ENCODE peak calls at places on chromosomes 1 and 21, in ten cellular contexts. J is vagina, T is epithelial cell of esophagus, S is HCT116, V is HFFc6, Y is AG09309, L is GM23338, X is fibroblast of lung, B is nephron progenitor cell, R is left lung. D is an unnamed sample.

GRCh38 chr1:2593251-2593878 is 6.8 kb downstream of the PRXL2B start:
- DNase-seq in L (no peak), X (no peak), S (no peak), R (peak; percentile 66), V (no peak), J (no peak), B (no peak), Y (no peak), T (no peak), D (no peak)

GRCh38 chr21:43911015-43911934 is 46.3 kb downstream of the AGPAT3 start:
- DNase-seq in X (peak; percentile 40), V (no peak), B (no peak), T (no peak), L (no peak), R (no peak), J (no peak), Y (no peak), S (no peak), D (no peak)

GRCh38 chr1:233543338-233544255 is 70.3 kb upstream of the KCNK1 start:
- DNase-seq in B (no peak), R (no peak), V (peak; percentile 67), S (peak; percentile 91), X (peak; percentile 39), T (peak; percentile 100), J (no peak), Y (peak; percentile 70), L (no peak), D (no peak)

GRCh38 chr1:112868191-112868590 is 87.8 kb downstream of the SLC16A1 start:
- DNase-seq in R (no peak), L (no peak), J (no peak), S (no peak), B (no peak), V (no peak), X (no peak), Y (no peak), T (no peak), D (no peak)

GRCh38 chr1:3349161-3349967 is 105.1 kb upstream of the ARHGEF16 start:
- DNase-seq in Y (no peak), S (no peak), T (no peak), J (no peak), B (peak; percentile 60), L (no peak), X (no peak), V (no peak), R (no peak), D (no peak)

GRCh38 chr1:113940365-113941244 is 11.5 kb downstream of the HIPK1 start:
- DNase-seq in X (no peak), L (no peak), B (no peak), V (no peak), Y (no peak), J (no peak), S (no peak), R (no peak), T (no peak), D (no peak)

GRCh38 chr1:227883641-227884301 is 64.0 kb downstream of the WNT9A start:
- DNase-seq in X (no peak), R (peak; percentile 53), S (no peak), T (no peak), B (no peak), J (peak; percentile 93), V (no peak), L (no peak), Y (no peak), D (no peak)

GRCh38 chr1:226132731-226133503 is 53.6 kb downstream of the ACBD3 start:
- DNase-seq in V (no peak), Y (no peak), B (no peak), L (no peak), T (peak; percentile 80), R (no peak), S (no peak), X (no peak), J (no peak), D (no peak)

GRCh38 chr1:8595919-8596318 is 221.5 kb downstream of the RERE start:
- DNase-seq in T (no peak), V (peak; percentile 11), Y (no peak), S (no peak), L (no peak), B (no peak), J (no peak), X (peak; percentile 58), R (no peak), D (no peak)

GRCh38 chr1:59433440-59433813 is 136.5 kb downstream of the FGGY start:
- DNase-seq in X (no peak), L (no peak), T (no peak), S (no peak), V (no peak), R (no peak), Y (no peak), J (no peak), B (no peak), D (no peak)

GRCh38 chr1:20405893-20406604 is 80.0 kb downstream of the CAMK2N1 start:
- DNase-seq in Y (peak; percentile 25), R (no peak), J (no peak), S (no peak), L (peak; percentile 21), B (no peak), T (peak; percentile 4), V (no peak), X (peak; percentile 58), D (peak; percentile 55)

GRCh38 chr1:247935781-247936180 is 11.1 kb downstream of the OR2AJ1 start:
- DNase-seq in V (no peak), B (no peak), X (no peak), J (no peak), T (no peak), R (no peak), S (no peak), L (no peak), Y (no peak), D (no peak)

GRCh38 chr1:247933989-247934388 is 9.3 kb downstream of the OR2AJ1 start:
- DNase-seq in X (no peak), L (no peak), J (no peak), S (no peak), Y (no peak), R (no peak), B (no peak), V (no peak), T (no peak), D (no peak)

GRCh38 chr1:247936415-247936814 is 11.7 kb downstream of the OR2AJ1 start:
- DNase-seq in B (no peak), S (no peak), X (no peak), R (no peak), L (no peak), T (no peak), V (no peak), Y (no peak), J (no peak), D (no peak)
- TF ChIP-seq CTCF in B (no peak), S (no peak), X (no peak), R (no peak), L (no peak), T (no peak), V (no peak), Y (no peak), J (no peak), D (no peak)

GRCh38 chr21:45818276-45818903 is 163.2 kb upstream of the COL6A1 start:
- DNase-seq in B (no peak), S (no peak), X (peak; percentile 75), Y (peak; percentile 58), T (peak; percentile 59), J (no peak), R (no peak), V (peak; percentile 79), L (no peak), D (no peak)
- TF ChIP-seq CTCF in B (no peak), S (no peak), X (no peak), Y (no peak), T (no peak), J (no peak), R (no peak), V (no peak), L (no peak), D (no peak)

GRCh38 chr1:214281902-214282695 is 1.1 kb downstream of the SMYD2 start:
- DNase-seq in R (no peak), Y (no peak), V (peak; percentile 65), B (peak; percentile 18), J (no peak), X (peak; percentile 67), T (peak; percentile 79), L (no peak), S (peak; percentile 34), D (no peak)

GRCh38 chr1:214282696-214283225 is 1.8 kb downstream of the SMYD2 start:
- DNase-seq in R (no peak), L (no peak), V (no peak), B (no peak), S (no peak), X (no peak), Y (no peak), T (no peak), J (no peak), D (no peak)

GRCh38 chr1:214281030-214281901 is at the start of gene SMYD2:
- DNase-seq in V (peak; percentile 34), R (peak; percentile 90), L (peak; percentile 83), J (no peak), T (peak; percentile 94), Y (no peak), B (peak; percentile 78), X (peak; percentile 47), S (peak; percentile 36), D (peak; percentile 84)

GRCh38 chr1:214277704-214278635 is 3.0 kb upstream of the SMYD2 start:
- DNase-seq in X (no peak), B (no peak), L (no peak), V (no peak), J (no peak), R (no peak), T (no peak), S (no peak), Y (no peak), D (no peak)

DNA sequence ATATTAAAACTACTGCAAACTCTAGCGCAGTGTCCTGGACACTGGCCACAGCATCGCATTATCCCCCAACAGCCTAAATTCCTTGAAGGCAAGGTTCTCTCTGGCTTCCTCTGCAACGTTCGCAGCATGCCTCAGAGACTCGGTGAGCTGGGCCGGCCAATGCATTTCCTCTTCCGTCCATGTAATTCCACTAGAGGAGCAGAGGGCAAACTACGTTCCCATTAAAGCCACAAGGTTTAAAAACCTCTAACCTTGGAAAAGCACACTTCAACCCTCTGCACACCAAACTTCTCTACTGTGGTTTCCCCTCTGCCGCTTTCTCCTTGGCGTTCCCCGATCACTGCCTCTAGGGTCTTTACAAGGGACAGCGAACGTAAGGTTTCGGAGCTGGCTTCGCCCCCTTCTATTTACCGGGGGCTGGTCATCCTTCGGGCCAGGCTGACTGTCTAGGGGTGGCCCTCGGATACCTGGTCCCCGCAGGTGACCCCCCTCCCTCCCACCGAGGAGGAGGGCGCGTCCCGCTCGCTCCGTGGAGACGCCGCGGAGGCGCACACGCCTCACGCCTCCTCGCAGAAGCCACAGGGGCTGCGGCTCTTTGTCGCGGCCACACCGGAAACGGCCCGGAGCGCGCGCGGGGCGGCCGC is 451 bp upstream of the SMYD2 start:
- DNase-seq in L (peak; percentile 74), R (peak; percentile 82), V (peak; percentile 34), Y (no peak), J (no peak), S (no peak), B (no peak), T (peak; percentile 40), X (peak; percentile 39), D (no peak)
- TF ChIP-seq CTCF in L (no peak), R (no peak), V (peak; percentile 28), Y (no peak), J (no peak), S (no peak), B (no peak), T (no peak), X (no peak), D (peak; percentile 26)

DNA sequence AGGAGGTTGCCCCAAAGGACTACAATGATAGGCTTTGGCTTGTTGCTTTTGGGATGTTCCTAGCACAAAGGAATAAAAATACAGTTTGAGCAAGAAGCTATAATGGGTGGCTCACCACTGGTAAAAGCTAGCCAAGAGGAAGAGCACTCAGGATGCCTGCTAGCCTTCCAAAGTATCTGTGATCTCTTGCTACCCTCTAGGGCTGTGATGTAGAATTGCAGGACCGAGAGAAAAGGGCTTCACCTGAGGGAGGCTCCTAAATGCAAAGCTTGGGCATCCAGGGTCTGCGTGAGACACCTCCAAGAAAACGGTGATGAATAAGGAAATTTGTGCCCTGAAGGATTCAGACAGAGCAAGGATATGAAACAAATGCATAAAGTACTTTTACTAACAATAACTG is 17.7 kb downstream of the IVL start:
- DNase-seq in B (no peak), X (peak; percentile 22), V (peak; percentile 51), J (no peak), Y (no peak), T (peak; percentile 79), L (peak; percentile 65), S (peak; percentile 24), R (no peak), D (no peak)
- TF ChIP-seq CTCF in B (no peak), X (peak; percentile 33), V (peak; percentile 73), J (peak; percentile 9), Y (peak; percentile 29), T (peak; percentile 78), L (peak; percentile 78), S (peak; percentile 64), R (no peak), D (no peak)